ENCODE peak calls at places on chromosomes 11 and 22, in eight cellular contexts. Z, J, F, W, R, E, P and O are unnamed samples.

GRCh38 chr22:42621505-42622002 is 6.9 kb upstream of the POLDIP3 start:
- DNase-seq in Z (peak; percentile 34), J (peak; percentile 80), F (peak; percentile 78), W (peak; percentile 72), R (peak; percentile 90), E (no peak), P (peak; percentile 87), O (peak; percentile 70)

GRCh38 chr22:44365196-44365802 is 52.5 kb upstream of the SHISAL1 start:
- DNase-seq in Z (no peak), J (no peak), F (peak; percentile 12), W (peak; percentile 9), R (peak; percentile 51), E (no peak), P (no peak), O (peak; percentile 18)

GRCh38 chr11:69501891-69502860 is 20.7 kb downstream of the LINC01488 start:
- DNase-seq in Z (no peak), J (no peak), F (no peak), W (no peak), R (peak; percentile 54), E (no peak), P (no peak), O (no peak)

GRCh38 chr11:106594751-106595351 is 423.4 kb downstream of the GUCY1A2 start:
- DNase-seq in Z (no peak), J (no peak), F (no peak), W (no peak), R (no peak), E (no peak), P (no peak), O (no peak)

GRCh38 chr11:62882811-62883496 is 2.3 kb downstream of the SLC3A2 start:
- DNase-seq in Z (no peak), J (no peak), F (no peak), W (no peak), R (no peak), E (no peak), P (no peak), O (no peak)

GRCh38 chr22:40654522-40655167 is 18.1 kb upstream of the MRTFA start:
- DNase-seq in Z (no peak), J (peak; percentile 41), F (peak; percentile 66), W (peak; percentile 73), R (no peak), E (peak; percentile 34), P (peak; percentile 88), O (no peak)

GRCh38 chr22:49418943-49419342 is 408.7 kb downstream of the BRD1 start:
- DNase-seq in Z (no peak), J (no peak), F (no peak), W (no peak), R (no peak), E (no peak), P (no peak), O (no peak)

GRCh38 chr11:44760917-44761545 is 34.3 kb downstream of the TSPAN18 start:
- DNase-seq in Z (no peak), J (peak; percentile 71), F (no peak), W (peak; percentile 90), R (no peak), E (no peak), P (peak; percentile 83), O (peak; percentile 58)

GRCh38 chr11:4181780-4182721 is 87.5 kb downstream of the RRM1 start:
- DNase-seq in Z (no peak), J (peak; percentile 83), F (no peak), W (peak; percentile 69), R (peak; percentile 81), E (no peak), P (no peak), O (peak; percentile 33)

GRCh38 chr11:15800121-15800800 is 556.1 kb downstream of the SOX6 start:
- DNase-seq in Z (no peak), J (no peak), F (peak; percentile 46), W (peak; percentile 62), R (no peak), E (peak; percentile 14), P (peak; percentile 80), O (no peak)

GRCh38 chr22:47678048-47678447 is 915.6 kb downstream of the TBC1D22A start:
- DNase-seq in Z (no peak), J (no peak), F (no peak), W (no peak), R (no peak), E (no peak), P (no peak), O (no peak)

GRCh38 chr22:32644252-32645100 is 157.0 kb upstream of the TIMP3 start:
- DNase-seq in Z (no peak), J (no peak), F (peak; percentile 57), W (peak; percentile 52), R (peak; percentile 82), E (peak; percentile 23), P (peak; percentile 77), O (peak; percentile 45)

GRCh38 chr22:44097263-44098020 is 73.3 kb downstream of the PARVB start:
- DNase-seq in Z (no peak), J (no peak), F (no peak), W (no peak), R (peak; percentile 60), E (no peak), P (no peak), O (peak; percentile 35)

GRCh38 chr22:47357493-47357892 is 595.0 kb downstream of the TBC1D22A start:
- DNase-seq in Z (no peak), J (no peak), F (no peak), W (no peak), R (peak; percentile 37), E (no peak), P (no peak), O (no peak)

GRCh38 chr11:35013514-35014191 is 97.2 kb downstream of the PDHX start:
- DNase-seq in Z (peak; percentile 18), J (no peak), F (no peak), W (no peak), R (no peak), E (no peak), P (no peak), O (no peak)

GRCh38 chr11:119788911-119789560 is 60.0 kb upstream of the NECTIN1 start:
- DNase-seq in Z (no peak), J (no peak), F (no peak), W (no peak), R (peak; percentile 72), E (no peak), P (peak; percentile 45), O (no peak)

GRCh38 chr11:1640076-1640946 is 10.7 kb downstream of the KRTAP5-5 start:
- DNase-seq in Z (peak; percentile 9), J (peak; percentile 74), F (no peak), W (no peak), R (peak; percentile 50), E (no peak), P (no peak), O (no peak)

GRCh38 chr11:16923987-16924386 is 90.2 kb downstream of the PLEKHA7 start:
- DNase-seq in Z (no peak), J (no peak), F (no peak), W (no peak), R (no peak), E (no peak), P (no peak), O (no peak)
- H3K27ac ChIP-seq in Z (no peak overlapping the region), J (peak overlapping the region; percentile 63), F (no peak overlapping the region), W (no peak overlapping the region), R (no peak overlapping the region), E (peak overlapping the region; percentile 71), P (no peak overlapping the region), O (no peak overlapping the region)

GRCh38 chr11:36454991-36455611 is 55.0 kb downstream of the TRAF6 start:
- DNase-seq in Z (no peak), J (no peak), F (no peak), W (no peak), R (no peak), E (no peak), P (peak; percentile 79), O (peak; percentile 54)
- H3K4me1 ChIP-seq in Z (peaks cover 40% of the 10 kb centered on the region), J (peaks cover 44% of the 10 kb centered on the region), F (peaks cover 17% of the 10 kb centered on the region), W (peaks cover 8% of the 10 kb centered on the region), R (peaks cover 16% of the 10 kb centered on the region), E (no peaks in the 10 kb centered on the region), P (peaks cover 72% of the 10 kb centered on the region), O (peaks cover 22% of the 10 kb centered on the region)

DNA sequence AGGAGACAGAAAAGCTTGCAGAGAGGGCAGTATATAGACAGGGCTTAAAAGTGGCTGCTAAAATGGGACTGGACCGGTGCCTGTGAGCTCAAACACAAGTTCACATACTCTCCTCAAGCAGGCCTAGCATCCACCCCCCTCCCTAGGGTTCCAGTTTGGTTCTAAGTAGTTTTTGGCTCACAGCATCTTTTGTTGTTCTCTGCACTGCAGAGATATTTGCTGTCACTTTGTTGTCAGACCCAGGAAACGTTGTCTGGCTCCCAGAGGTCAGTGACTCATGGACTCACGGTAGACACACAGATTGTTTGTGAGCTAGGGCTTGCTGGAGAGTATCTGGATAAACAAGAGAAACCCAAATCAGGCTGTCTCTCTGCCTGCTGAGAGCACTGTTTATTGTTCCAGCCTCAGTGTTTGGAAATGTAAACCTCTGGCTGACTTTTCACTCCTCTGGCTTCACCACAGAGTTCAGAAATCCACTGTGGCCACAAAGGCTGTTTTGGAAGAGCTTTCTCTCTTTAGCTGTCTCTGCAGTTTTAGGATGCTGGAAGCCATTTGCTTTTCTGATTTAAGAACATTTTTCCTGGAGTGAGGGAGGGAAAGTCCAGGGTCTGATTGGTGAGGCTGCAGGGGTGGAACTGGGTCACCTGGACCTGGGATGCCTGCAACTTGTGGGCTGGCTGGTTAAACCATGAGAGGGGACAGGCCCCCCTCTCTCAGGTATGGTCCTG is 303.7 kb upstream of the PLET1 start:
- DNase-seq in Z (no peak), J (no peak), F (no peak), W (peak; percentile 48), R (no peak), E (peak; percentile 14), P (peak; percentile 69), O (no peak)
- H3K27ac ChIP-seq in Z (no peak overlapping the region), J (no peak overlapping the region), F (peak overlapping the region; percentile 24), W (no peak overlapping the region), R (no peak overlapping the region), E (peak overlapping the region; percentile 70), P (peak overlapping the region; percentile 14), O (peak overlapping the region; percentile 11)

GRCh38 chr11:111393585-111393984 is 14.5 kb upstream of the POU2AF1 start:
- DNase-seq in Z (no peak), J (no peak), F (no peak), W (no peak), R (no peak), E (no peak), P (no peak), O (no peak)

GRCh38 chr11:111393096-111393495 is 14.0 kb upstream of the POU2AF1 start:
- DNase-seq in Z (no peak), J (no peak), F (no peak), W (no peak), R (no peak), E (no peak), P (no peak), O (no peak)

GRCh38 chr11:111395749-111396148 is 16.7 kb upstream of the POU2AF1 start:
- DNase-seq in Z (no peak), J (no peak), F (no peak), W (no peak), R (peak; percentile 74), E (no peak), P (no peak), O (no peak)

GRCh38 chr11:111392552-111392951 is 13.5 kb upstream of the POU2AF1 start:
- DNase-seq in Z (no peak), J (no peak), F (no peak), W (no peak), R (no peak), E (no peak), P (no peak), O (no peak)

GRCh38 chr11:111395081-111395480 is 16.0 kb upstream of the POU2AF1 start:
- DNase-seq in Z (no peak), J (no peak), F (no peak), W (no peak), R (peak; percentile 74), E (no peak), P (no peak), O (no peak)
- H3K4me1 ChIP-seq in Z (no peaks in the 10 kb centered on the region), J (no peaks in the 10 kb centered on the region), F (peaks cover 4% of the 10 kb centered on the region), W (no peaks in the 10 kb centered on the region), R (no peaks in the 10 kb centered on the region), E (no peaks in the 10 kb centered on the region), P (no peaks in the 10 kb centered on the region), O (no peaks in the 10 kb centered on the region)

GRCh38 chr11:71987521-71987920 is 11.2 kb upstream of the IL18BP start:
- DNase-seq in Z (no peak), J (no peak), F (no peak), W (no peak), R (no peak), E (no peak), P (no peak), O (no peak)
- H3K27ac ChIP-seq in Z (no peak overlapping the region), J (no peak overlapping the region), F (no peak overlapping the region), W (no peak overlapping the region), R (no peak overlapping the region), E (peak overlapping the region; percentile 24), P (no peak overlapping the region), O (no peak overlapping the region)